ENCODE peak calls at places on chromosomes 11 and 22, in ten cellular contexts. S, R, Q, M, W, J, X, C, T and A are unnamed samples.

GRCh38 chr22:33756508-33756949 is 163.7 kb downstream of the LARGE1 start:
- DNase-seq in S (peak; percentile 77), R (no peak), Q (peak; percentile 35), M (no peak), W (no peak), J (no peak), X (no peak), C (no peak), T (no peak), A (no peak)

GRCh38 chr11:32259641-32260081 is 168.8 kb downstream of the RCN1 start:
- DNase-seq in S (no peak), R (peak; percentile 68), Q (no peak), M (no peak), W (peak; percentile 81), J (peak; percentile 73), X (peak; percentile 33), C (peak; percentile 11), T (no peak), A (no peak)

GRCh38 chr22:41935015-41935908 is 8.7 kb upstream of the TNFRSF13C start:
- DNase-seq in S (no peak), R (no peak), Q (peak; percentile 71), M (no peak), W (no peak), J (no peak), X (no peak), C (no peak), T (no peak), A (no peak)

GRCh38 chr11:11993814-11994213 is 14.6 kb downstream of the DKK3 start:
- DNase-seq in S (peak; percentile 15), R (peak; percentile 46), Q (peak; percentile 69), M (no peak), W (peak; percentile 87), J (no peak), X (no peak), C (peak; percentile 46), T (peak; percentile 41), A (no peak)

GRCh38 chr11:117183724-117184349 is 5.3 kb downstream of the SIDT2 start:
- DNase-seq in S (no peak), R (no peak), Q (no peak), M (no peak), W (no peak), J (peak; percentile 70), X (no peak), C (no peak), T (no peak), A (no peak)

GRCh38 chr22:27726726-27727449 is 74.7 kb downstream of the MN1 start:
- DNase-seq in S (no peak), R (peak; percentile 67), Q (peak; percentile 85), M (no peak), W (peak; percentile 84), J (peak; percentile 54), X (peak; percentile 59), C (peak; percentile 77), T (peak; percentile 79), A (peak; percentile 71)

GRCh38 chr11:65477271-65478029 is 21.4 kb upstream of the MALAT1 start:
- DNase-seq in S (peak; percentile 95), R (peak; percentile 99), Q (peak; percentile 99), M (peak; percentile 82), W (peak; percentile 93), J (peak; percentile 98), X (peak; percentile 97), C (peak; percentile 95), T (peak; percentile 94), A (peak; percentile 98)

GRCh38 chr11:37370817-37371216 is 772.8 kb upstream of the RAG2 start:
- DNase-seq in S (no peak), R (no peak), Q (no peak), M (no peak), W (peak; percentile 21), J (no peak), X (no peak), C (no peak), T (no peak), A (no peak)

GRCh38 chr11:134543144-134544044 is 131.4 kb upstream of the B3GAT1 start:
- DNase-seq in S (no peak), R (no peak), Q (no peak), M (no peak), W (no peak), J (no peak), X (no peak), C (no peak), T (no peak), A (no peak)

GRCh38 chr11:8092587-8093424 is 11.8 kb downstream of the TUB start:
- DNase-seq in S (peak; percentile 77), R (no peak), Q (peak; percentile 79), M (no peak), W (peak; percentile 57), J (peak; percentile 67), X (peak; percentile 67), C (peak; percentile 66), T (peak; percentile 61), A (peak; percentile 60)

GRCh38 chr11:75445315-75445953 is 12.4 kb upstream of the KLHL35 start:
- DNase-seq in S (peak; percentile 85), R (peak; percentile 84), Q (peak; percentile 71), M (peak; percentile 55), W (peak; percentile 28), J (peak; percentile 75), X (peak; percentile 80), C (peak; percentile 52), T (peak; percentile 70), A (peak; percentile 77)

GRCh38 chr11:76455331-76455730 is 10.5 kb downstream of the EMSY start:
- DNase-seq in S (peak; percentile 95), R (no peak), Q (no peak), M (no peak), W (peak; percentile 52), J (no peak), X (no peak), C (no peak), T (peak; percentile 12), A (no peak)

GRCh38 chr11:76459299-76459698 is 14.5 kb downstream of the EMSY start:
- DNase-seq in S (no peak), R (no peak), Q (no peak), M (no peak), W (no peak), J (no peak), X (no peak), C (peak; percentile 30), T (peak; percentile 14), A (no peak)

GRCh38 chr11:76459846-76460245 is 15.0 kb downstream of the EMSY start:
- DNase-seq in S (no peak), R (no peak), Q (no peak), M (no peak), W (no peak), J (no peak), X (no peak), C (no peak), T (no peak), A (no peak)

GRCh38 chr11:76455931-76456330 is 11.1 kb downstream of the EMSY start:
- DNase-seq in S (no peak), R (no peak), Q (no peak), M (no peak), W (peak; percentile 12), J (no peak), X (no peak), C (no peak), T (no peak), A (no peak)

DNA sequence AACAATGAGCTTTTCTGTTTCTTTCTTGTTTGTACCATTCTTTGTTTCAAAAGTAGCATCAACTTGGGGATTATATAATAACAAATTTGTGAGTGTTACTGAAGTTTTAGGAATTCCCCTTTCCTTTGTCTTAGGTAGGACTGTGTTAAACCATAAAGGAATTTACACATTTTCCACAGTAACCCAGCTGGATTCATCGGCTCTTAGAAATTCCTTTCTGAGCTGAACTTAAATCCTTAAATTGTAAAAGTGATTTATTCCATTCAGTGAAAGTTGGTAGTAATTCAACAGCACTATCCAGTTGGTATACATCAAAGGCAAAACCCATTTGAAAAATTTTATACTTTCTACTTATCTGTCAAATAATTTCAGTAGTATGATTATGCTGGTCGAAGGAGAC is 11.8 kb downstream of the EMSY start:
- DNase-seq in S (peak; percentile 52), R (no peak), Q (no peak), M (no peak), W (peak; percentile 16), J (no peak), X (no peak), C (no peak), T (no peak), A (no peak)
- H3K4me1 ChIP-seq in S (peaks cover 69% of the 10 kb centered on the region), R (no peaks in the 10 kb centered on the region), Q (peaks cover 12% of the 10 kb centered on the region), M (no peaks in the 10 kb centered on the region), W (peaks cover 8% of the 10 kb centered on the region), J (no peaks in the 10 kb centered on the region), X (peaks cover 2% of the 10 kb centered on the region), C (peaks cover 10% of the 10 kb centered on the region), T (no peaks in the 10 kb centered on the region), A (no peaks in the 10 kb centered on the region)

DNA sequence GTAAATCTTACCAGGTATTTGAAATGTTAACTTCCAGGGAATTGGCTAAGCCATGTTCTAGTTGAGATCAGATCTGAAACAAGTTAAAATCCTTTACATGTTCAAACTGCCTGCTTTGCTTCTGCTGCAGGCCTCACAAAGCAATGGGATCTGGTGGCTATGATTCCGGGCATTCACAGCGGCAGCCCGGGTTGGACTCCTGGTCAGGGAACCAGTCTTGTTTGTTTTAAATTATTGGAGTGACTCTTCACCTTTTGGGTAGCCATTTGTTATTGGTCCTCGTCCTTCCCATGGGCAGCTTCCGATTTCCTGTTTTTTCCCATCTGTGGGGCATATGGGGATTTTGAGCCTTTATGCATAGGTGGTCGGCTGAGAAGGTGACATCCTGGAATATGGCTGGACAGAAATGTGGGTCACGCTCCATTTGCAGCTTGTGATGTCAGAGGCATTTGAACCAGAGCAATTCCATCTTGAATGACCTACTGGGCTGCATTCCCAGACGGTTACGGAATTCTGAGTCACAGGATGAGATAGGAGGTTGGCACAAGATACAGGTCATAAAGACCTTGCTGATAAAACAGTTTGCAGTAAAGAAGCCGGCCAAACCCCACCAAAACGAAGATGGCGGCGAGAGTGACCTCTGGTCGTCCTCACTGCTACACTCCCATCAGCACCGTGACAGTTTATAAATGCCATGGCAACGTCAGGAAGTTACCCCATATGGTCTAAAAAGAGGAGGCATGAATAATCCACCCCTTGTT is 20.1 kb upstream of the GSTP1 start:
- DNase-seq in S (no peak), R (no peak), Q (peak; percentile 70), M (no peak), W (peak; percentile 97), J (no peak), X (peak; percentile 50), C (peak; percentile 94), T (peak; percentile 94), A (peak; percentile 33)
- H3K27ac ChIP-seq in S (no peak overlapping the region), R (peak overlapping the region; percentile 17), Q (peak overlapping the region; percentile 74), M (no peak overlapping the region), W (no peak overlapping the region), J (no peak overlapping the region), X (no peak overlapping the region), C (peak overlapping the region; percentile 90), T (peak overlapping the region; percentile 94), A (peak overlapping the region; percentile 43)

DNA sequence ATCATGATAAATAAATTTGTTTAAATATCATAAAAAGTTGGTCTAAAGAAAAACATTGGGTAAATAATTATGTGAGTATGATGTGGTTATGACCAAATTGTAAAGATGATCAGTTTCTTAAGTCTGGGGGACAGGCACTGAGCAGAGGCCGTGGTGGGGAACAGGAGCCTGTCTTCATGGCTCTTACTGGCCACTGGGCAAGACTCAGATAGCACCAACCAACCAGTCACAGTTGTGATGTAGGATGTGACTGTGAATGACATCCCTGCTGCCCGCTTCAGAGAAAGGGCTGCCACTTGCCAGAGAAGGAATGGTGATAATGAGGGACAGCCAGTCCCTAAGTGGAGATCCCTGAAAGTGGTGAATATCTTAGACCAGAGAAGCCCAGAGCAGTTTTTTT is 7.0 kb downstream of the PTPRJ start:
- DNase-seq in S (no peak), R (no peak), Q (no peak), M (no peak), W (no peak), J (no peak), X (no peak), C (peak; percentile 39), T (no peak), A (no peak)
- H3K4me1 ChIP-seq in S (peaks cover 9% of the 10 kb centered on the region), R (peaks cover 28% of the 10 kb centered on the region), Q (peaks cover 95% of the 10 kb centered on the region), M (peaks cover 49% of the 10 kb centered on the region), W (peaks cover 7% of the 10 kb centered on the region), J (peaks cover 68% of the 10 kb centered on the region), X (no peaks in the 10 kb centered on the region), C (peaks cover 93% of the 10 kb centered on the region), T (peaks cover 19% of the 10 kb centered on the region), A (no peaks in the 10 kb centered on the region)

GRCh38 chr11:111983187-111983986 is 41.8 kb upstream of the DLAT start:
- DNase-seq in S (peak; percentile 91), R (peak; percentile 80), Q (no peak), M (no peak), W (peak; percentile 73), J (peak; percentile 68), X (no peak), C (peak; percentile 6), T (peak; percentile 40), A (no peak)
- H3K27ac ChIP-seq in S (peak overlapping the region; percentile 91), R (peak overlapping the region; percentile 67), Q (peak overlapping the region; percentile 92), M (no peak overlapping the region), W (no peak overlapping the region), J (peak overlapping the region; percentile 55), X (no peak overlapping the region), C (no peak overlapping the region), T (no peak overlapping the region), A (no peak overlapping the region)